ENCODE peak calls at places on chromosomes 6 and 20, in five cellular contexts. One of them, this sample, is unnamed.

GRCh38 chr6:122407712-122408111 is 8.3 kb downstream of the HSF2 start:
- DNase-seq in brain microvascular endothelial cell: no peak
- DNase-seq in AG04450: no peak
- DNase-seq in tibial nerve: no peak
- DNase-seq in AG09309: no peak
- DNase-seq in this sample: no peak

GRCh38 chr6:43579171-43579570 is 3.2 kb downstream of the POLH start:
- DNase-seq in AG04450: no peak
- DNase-seq in brain microvascular endothelial cell: peak; percentile 43
- DNase-seq in tibial nerve: no peak
- DNase-seq in AG09309: no peak
- DNase-seq in this sample: no peak

GRCh38 chr6:139587469-139587868 is 213.0 kb upstream of the CITED2 start:
- DNase-seq in AG09309: peak; percentile 90
- DNase-seq in tibial nerve: no peak
- DNase-seq in brain microvascular endothelial cell: peak; percentile 84
- DNase-seq in AG04450: peak; percentile 79
- DNase-seq in this sample: peak; percentile 91

GRCh38 chr6:150689900-150690590 is 90.4 kb downstream of the PLEKHG1 start:
- DNase-seq in tibial nerve: no peak
- DNase-seq in AG04450: no peak
- DNase-seq in AG09309: no peak
- DNase-seq in brain microvascular endothelial cell: no peak
- DNase-seq in this sample: no peak

GRCh38 chr6:52900536-52900935 is 9.0 kb downstream of the GSTA3 start:
- DNase-seq in brain microvascular endothelial cell: no peak
- DNase-seq in AG09309: no peak
- DNase-seq in AG04450: no peak
- DNase-seq in tibial nerve: no peak
- DNase-seq in this sample: no peak

GRCh38 chr6:156752666-156753301 is 24.4 kb upstream of the ARID1B start:
- DNase-seq in tibial nerve: no peak
- DNase-seq in AG09309: no peak
- DNase-seq in AG04450: no peak
- DNase-seq in brain microvascular endothelial cell: no peak
- DNase-seq in this sample: no peak

GRCh38 chr20:46852313-46852712 is 42.3 kb upstream of the EYA2 start:
- DNase-seq in AG09309: no peak
- DNase-seq in brain microvascular endothelial cell: no peak
- DNase-seq in AG04450: no peak
- DNase-seq in tibial nerve: no peak
- DNase-seq in this sample: no peak

GRCh38 chr6:122154912-122155516 is 244.4 kb upstream of the HSF2 start:
- DNase-seq in tibial nerve: no peak
- DNase-seq in brain microvascular endothelial cell: no peak
- DNase-seq in AG04450: no peak
- DNase-seq in AG09309: no peak
- DNase-seq in this sample: no peak

GRCh38 chr6:123808556-123808955 is 4.9 kb downstream of the NKAIN2 start:
- DNase-seq in AG04450: no peak
- DNase-seq in AG09309: no peak
- DNase-seq in brain microvascular endothelial cell: no peak
- DNase-seq in tibial nerve: no peak
- DNase-seq in this sample: no peak

GRCh38 chr20:38200646-38201045 is 35.6 kb upstream of the TGM2 start:
- DNase-seq in tibial nerve: no peak
- DNase-seq in AG09309: no peak
- DNase-seq in brain microvascular endothelial cell: no peak
- DNase-seq in AG04450: no peak
- DNase-seq in this sample: no peak

GRCh38 chr20:23513164-23513563 is 22.2 kb downstream of the CST8 start:
- DNase-seq in AG09309: no peak
- DNase-seq in tibial nerve: no peak
- DNase-seq in brain microvascular endothelial cell: no peak
- DNase-seq in AG04450: no peak
- DNase-seq in this sample: no peak

GRCh38 chr6:159645659-159646058 is 47.4 kb downstream of the SOD2 start:
- DNase-seq in AG04450: no peak
- DNase-seq in brain microvascular endothelial cell: no peak
- DNase-seq in tibial nerve: no peak
- DNase-seq in AG09309: no peak
- DNase-seq in this sample: no peak

GRCh38 chr6:21596379-21597242 is 3.1 kb downstream of the SOX4 start:
- DNase-seq in AG04450: no peak
- DNase-seq in tibial nerve: no peak
- DNase-seq in AG09309: no peak
- DNase-seq in brain microvascular endothelial cell: peak; percentile 32
- DNase-seq in this sample: no peak

GRCh38 chr6:126107475-126108121 is 121.3 kb downstream of the TRMT11 start:
- DNase-seq in AG04450: no peak
- DNase-seq in tibial nerve: no peak
- DNase-seq in brain microvascular endothelial cell: no peak
- DNase-seq in AG09309: no peak
- DNase-seq in this sample: no peak

GRCh38 chr20:57076202-57076651 is 190.2 kb downstream of the BMP7 start:
- DNase-seq in tibial nerve: no peak
- DNase-seq in brain microvascular endothelial cell: peak; percentile 73
- DNase-seq in AG09309: peak; percentile 76
- DNase-seq in AG04450: no peak
- DNase-seq in this sample: peak; percentile 28

GRCh38 chr20:56003966-56004365 is 1.4 kb downstream of the CBLN4 start:
- DNase-seq in AG04450: no peak
- DNase-seq in AG09309: no peak
- DNase-seq in brain microvascular endothelial cell: no peak
- DNase-seq in tibial nerve: no peak
- DNase-seq in this sample: no peak

GRCh38 chr6:10411915-10412164 is 3.0 kb downstream of the TFAP2A start:
- DNase-seq in AG09309: no peak
- DNase-seq in brain microvascular endothelial cell: no peak
- DNase-seq in tibial nerve: no peak
- DNase-seq in AG04450: no peak
- DNase-seq in this sample: no peak

GRCh38 chr6:47700051-47700450 is 1.7 kb downstream of the ADGRF4 start:
- DNase-seq in brain microvascular endothelial cell: peak; percentile 32
- DNase-seq in AG04450: no peak
- DNase-seq in tibial nerve: no peak
- DNase-seq in AG09309: peak; percentile 8
- DNase-seq in this sample: no peak

GRCh38 chr6:144063246-144063743 is 32.1 kb downstream of the SF3B5 start:
- DNase-seq in brain microvascular endothelial cell: no peak
- DNase-seq in AG04450: no peak
- DNase-seq in AG09309: no peak
- DNase-seq in tibial nerve: no peak
- DNase-seq in this sample: no peak

GRCh38 chr6:169574420-169574819 is 127.4 kb downstream of the WDR27 start:
- DNase-seq in tibial nerve: no peak
- DNase-seq in brain microvascular endothelial cell: no peak
- DNase-seq in AG09309: no peak
- DNase-seq in AG04450: no peak
- DNase-seq in this sample: no peak

GRCh38 chr6:88499845-88500699 is 333.9 kb upstream of the CNR1 start:
- DNase-seq in AG04450: no peak
- DNase-seq in AG09309: no peak
- DNase-seq in tibial nerve: no peak
- DNase-seq in brain microvascular endothelial cell: no peak
- DNase-seq in this sample: no peak

GRCh38 chr6:101403566-101403965 is 10.1 kb downstream of the GRIK2 start:
- DNase-seq in AG04450: no peak
- DNase-seq in brain microvascular endothelial cell: no peak
- DNase-seq in tibial nerve: no peak
- DNase-seq in AG09309: no peak
- DNase-seq in this sample: no peak

GRCh38 chr6:834190-834589 is 141.3 kb upstream of the EXOC2 start:
- DNase-seq in tibial nerve: no peak
- DNase-seq in AG04450: no peak
- DNase-seq in AG09309: no peak
- DNase-seq in brain microvascular endothelial cell: no peak
- DNase-seq in this sample: no peak

GRCh38 chr6:127291495-127291894 is 24.8 kb downstream of the RNF146 start:
- DNase-seq in AG09309: no peak
- DNase-seq in AG04450: no peak
- DNase-seq in brain microvascular endothelial cell: no peak
- DNase-seq in tibial nerve: no peak
- DNase-seq in this sample: no peak

GRCh38 chr6:2999005-2999620 is 581 bp upstream of the NQO2 start:
- DNase-seq in tibial nerve: peak; percentile 65
- DNase-seq in AG04450: no peak
- DNase-seq in brain microvascular endothelial cell: peak; percentile 79
- DNase-seq in AG09309: peak; percentile 73
- DNase-seq in this sample: no peak

GRCh38 chr20:48064929-48065328 is 279.6 kb upstream of the SULF2 start:
- DNase-seq in brain microvascular endothelial cell: peak; percentile 45
- DNase-seq in AG09309: peak; percentile 83
- DNase-seq in AG04450: no peak
- DNase-seq in tibial nerve: no peak
- DNase-seq in this sample: peak; percentile 52

GRCh38 chr6:151393410-151393809 is 2.1 kb upstream of the ZBTB2 start:
- DNase-seq in AG09309: no peak
- DNase-seq in AG04450: no peak
- DNase-seq in brain microvascular endothelial cell: no peak
- DNase-seq in tibial nerve: no peak
- DNase-seq in this sample: no peak

GRCh38 chr6:20203561-20204528 is 8.4 kb downstream of the MBOAT1 start:
- DNase-seq in brain microvascular endothelial cell: no peak
- DNase-seq in AG04450: no peak
- DNase-seq in AG09309: no peak
- DNase-seq in tibial nerve: no peak
- DNase-seq in this sample: no peak

GRCh38 chr20:54123587-54124180 is 50.1 kb downstream of the CYP24A1 start:
- DNase-seq in tibial nerve: no peak
- DNase-seq in AG09309: peak; percentile 94
- DNase-seq in AG04450: no peak
- DNase-seq in brain microvascular endothelial cell: peak; percentile 98
- DNase-seq in this sample: peak; percentile 87

GRCh38 chr6:166435574-166435973 is 52.8 kb upstream of the MPC1 start:
- DNase-seq in tibial nerve: no peak
- DNase-seq in AG09309: no peak
- DNase-seq in AG04450: no peak
- DNase-seq in brain microvascular endothelial cell: no peak
- DNase-seq in this sample: no peak

GRCh38 chr20:8934362-8934761 is 134.5 kb upstream of the PLCB4 start:
- DNase-seq in brain microvascular endothelial cell: no peak
- DNase-seq in AG04450: no peak
- DNase-seq in AG09309: no peak
- DNase-seq in tibial nerve: no peak
- DNase-seq in this sample: no peak
- TF ChIP-seq CTCF in brain microvascular endothelial cell: no peak
- TF ChIP-seq CTCF in AG04450: no peak
- TF ChIP-seq CTCF in AG09309: no peak
- TF ChIP-seq CTCF in tibial nerve: no peak
- TF ChIP-seq CTCF in this sample: no peak

GRCh38 chr6:77468939-77469338 is 5.6 kb upstream of the HTR1B start:
- DNase-seq in tibial nerve: no peak
- DNase-seq in AG09309: no peak
- DNase-seq in brain microvascular endothelial cell: no peak
- DNase-seq in AG04450: no peak
- DNase-seq in this sample: no peak

GRCh38 chr6:77470983-77471382 is 7.7 kb upstream of the HTR1B start:
- DNase-seq in tibial nerve: no peak
- DNase-seq in brain microvascular endothelial cell: peak; percentile 73
- DNase-seq in AG04450: no peak
- DNase-seq in AG09309: no peak
- DNase-seq in this sample: no peak

GRCh38 chr6:77474973-77475372 is 11.7 kb upstream of the HTR1B start:
- DNase-seq in tibial nerve: no peak
- DNase-seq in brain microvascular endothelial cell: no peak
- DNase-seq in AG09309: no peak
- DNase-seq in AG04450: no peak
- DNase-seq in this sample: no peak

DNA sequence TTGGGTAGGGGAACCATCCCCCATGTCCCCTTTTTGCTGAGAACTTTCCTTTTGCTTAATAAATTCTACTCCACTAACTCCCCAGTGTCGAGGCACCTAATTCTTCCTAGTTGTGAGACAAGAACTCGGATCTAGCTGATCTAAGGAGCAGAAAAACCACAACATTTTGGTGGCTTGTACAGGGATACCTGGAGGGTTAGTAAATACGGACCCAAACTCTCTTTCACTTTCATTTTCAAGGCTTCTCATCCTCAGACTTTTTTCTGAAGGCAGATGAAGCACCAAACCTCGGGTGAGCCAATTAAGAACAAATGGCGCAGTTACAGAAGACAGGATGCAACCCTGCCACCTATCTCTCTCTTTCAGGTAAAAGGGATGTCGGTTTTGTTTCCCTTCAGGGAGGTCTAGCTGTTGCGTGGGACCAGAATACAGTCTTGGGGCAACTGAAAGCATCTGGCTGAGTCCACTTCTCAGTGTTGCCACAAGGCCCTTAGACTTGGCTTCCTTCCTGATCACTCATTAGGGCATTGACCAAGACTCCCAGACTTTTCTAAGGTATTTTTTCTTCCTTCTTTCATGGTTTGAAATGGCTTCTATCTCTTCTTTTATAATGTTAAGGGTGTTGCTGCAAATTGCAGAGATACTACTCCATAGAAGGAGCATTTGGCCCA is 11.1 kb upstream of the HTR1B start:
- DNase-seq in tibial nerve: no peak
- DNase-seq in AG09309: no peak
- DNase-seq in brain microvascular endothelial cell: no peak
- DNase-seq in AG04450: no peak
- DNase-seq in this sample: no peak
- H3K4me3 ChIP-seq in tibial nerve: no peak overlapping the region
- H3K4me3 ChIP-seq in AG09309: no peak overlapping the region
- H3K4me3 ChIP-seq in brain microvascular endothelial cell: no peak overlapping the region
- H3K4me3 ChIP-seq in AG04450: peak overlapping the region; percentile 25
- H3K4me3 ChIP-seq in this sample: no peak overlapping the region

GRCh38 chr6:75296811-75297779 is 12.5 kb upstream of the TMEM30A start:
- DNase-seq in tibial nerve: no peak
- DNase-seq in brain microvascular endothelial cell: no peak
- DNase-seq in AG04450: no peak
- DNase-seq in AG09309: peak; percentile 16
- DNase-seq in this sample: peak; percentile 24
- TF ChIP-seq CTCF in tibial nerve: peak; percentile 62
- TF ChIP-seq CTCF in brain microvascular endothelial cell: peak; percentile 43
- TF ChIP-seq CTCF in AG04450: peak; percentile 73
- TF ChIP-seq CTCF in AG09309: peak; percentile 55
- TF ChIP-seq CTCF in this sample: peak; percentile 35

DNA sequence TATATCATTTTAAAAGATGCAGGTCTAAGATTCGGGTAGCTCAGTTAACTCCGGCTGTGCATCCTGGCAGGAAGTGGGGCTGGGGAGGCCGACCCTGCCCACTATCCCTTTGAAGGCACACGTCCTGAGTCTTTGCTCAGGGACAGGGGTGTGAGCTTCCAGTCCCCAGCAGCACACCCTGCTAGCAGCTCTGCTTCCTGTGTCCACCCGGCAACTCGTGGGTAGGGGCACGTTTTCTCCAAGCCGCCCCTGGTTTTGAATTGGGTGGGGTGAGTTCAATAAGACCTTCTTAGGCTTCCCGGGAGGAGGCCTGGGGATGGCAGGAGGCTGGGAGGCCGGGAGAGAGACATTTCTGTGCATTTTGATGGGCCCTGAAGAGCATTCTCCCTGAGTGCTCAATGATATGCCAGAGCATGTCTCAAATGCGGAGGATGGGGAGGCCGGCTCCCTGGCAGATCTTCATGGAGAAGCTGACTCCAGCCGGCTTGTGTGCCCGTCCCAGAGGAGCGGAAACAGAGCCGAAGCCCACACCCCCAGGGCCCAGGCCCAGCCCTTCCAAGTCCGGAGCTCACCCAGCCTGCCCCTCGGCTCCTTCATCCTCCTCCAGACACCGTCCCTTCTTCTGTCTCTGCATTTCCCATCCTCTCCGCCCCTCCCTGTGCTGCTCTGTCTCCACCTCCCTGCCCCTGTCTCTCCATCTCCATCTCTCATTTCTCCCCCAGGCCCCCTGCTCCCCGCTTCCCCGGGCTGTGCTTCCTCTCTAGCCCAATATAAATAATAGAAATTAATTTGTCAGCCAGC is 36.3 kb upstream of the ZFAND3 start:
- DNase-seq in AG04450: no peak
- DNase-seq in AG09309: no peak
- DNase-seq in brain microvascular endothelial cell: no peak
- DNase-seq in tibial nerve: no peak
- DNase-seq in this sample: no peak
- H3K4me3 ChIP-seq in AG04450: peak overlapping the region; percentile 21
- H3K4me3 ChIP-seq in AG09309: peak overlapping the region; percentile 25
- H3K4me3 ChIP-seq in brain microvascular endothelial cell: peak overlapping the region; percentile 52
- H3K4me3 ChIP-seq in tibial nerve: peak overlapping the region; percentile 66
- H3K4me3 ChIP-seq in this sample: peak overlapping the region; percentile 32